ENCODE peak calls at places on chromosomes 12 and 14, in eight cellular contexts. One of them, this sample, is unnamed. For H3K36me3, the result is how much of the 10 kb centered on the place peaks cover.

GRCh38 chr12:2988494-2988893 is 29.3 kb downstream of the TEAD4 start:
- DNase-seq in lower lobe of right lung: no peak
- DNase-seq in Panc1: no peak
- DNase-seq in bronchial epithelial cell: no peak
- DNase-seq in stomach: no peak
- DNase-seq in neural progenitor cell: no peak
- DNase-seq in spleen: no peak
- DNase-seq in aorta: no peak
- DNase-seq in this sample: no peak

GRCh38 chr14:60287452-60287851 is 38.4 kb downstream of the PPM1A start:
- DNase-seq in lower lobe of right lung: no peak
- DNase-seq in Panc1: no peak
- DNase-seq in bronchial epithelial cell: no peak
- DNase-seq in stomach: no peak
- DNase-seq in neural progenitor cell: no peak
- DNase-seq in spleen: no peak
- DNase-seq in aorta: no peak
- DNase-seq in this sample: no peak

GRCh38 chr12:117119592-117120198 is 20.5 kb upstream of the TESC start:
- DNase-seq in lower lobe of right lung: no peak
- DNase-seq in Panc1: peak
- DNase-seq in bronchial epithelial cell: no peak
- DNase-seq in stomach: no peak
- DNase-seq in neural progenitor cell: peak
- DNase-seq in spleen: no peak
- DNase-seq in aorta: no peak
- DNase-seq in this sample: no peak

GRCh38 chr12:40105265-40105514 is 691 bp downstream of the SLC2A13 start:
- DNase-seq in lower lobe of right lung: peak
- DNase-seq in Panc1: no peak
- DNase-seq in bronchial epithelial cell: peak
- DNase-seq in stomach: no peak
- DNase-seq in neural progenitor cell: no peak
- DNase-seq in spleen: peak
- DNase-seq in aorta: peak
- DNase-seq in this sample: peak

GRCh38 chr12:18454330-18454729 is 193.0 kb downstream of the PIK3C2G start:
- DNase-seq in lower lobe of right lung: no peak
- DNase-seq in Panc1: no peak
- DNase-seq in bronchial epithelial cell: no peak
- DNase-seq in stomach: no peak
- DNase-seq in neural progenitor cell: peak
- DNase-seq in spleen: no peak
- DNase-seq in aorta: no peak
- DNase-seq in this sample: no peak

GRCh38 chr14:37116933-37117844 is 55.2 kb downstream of the SLC25A21 start:
- DNase-seq in lower lobe of right lung: no peak
- DNase-seq in Panc1: peak
- DNase-seq in bronchial epithelial cell: peak
- DNase-seq in stomach: no peak
- DNase-seq in neural progenitor cell: no peak
- DNase-seq in spleen: no peak
- DNase-seq in aorta: no peak
- DNase-seq in this sample: no peak

GRCh38 chr12:69688021-69688420 is 11.1 kb downstream of the BEST3 start:
- DNase-seq in lower lobe of right lung: no peak
- DNase-seq in Panc1: peak
- DNase-seq in bronchial epithelial cell: peak
- DNase-seq in stomach: no peak
- DNase-seq in neural progenitor cell: peak
- DNase-seq in spleen: no peak
- DNase-seq in aorta: no peak
- DNase-seq in this sample: no peak

GRCh38 chr14:28761438-28762289 is 4.9 kb upstream of the FOXG1 start:
- DNase-seq in lower lobe of right lung: peak
- DNase-seq in Panc1: no peak
- DNase-seq in bronchial epithelial cell: no peak
- DNase-seq in stomach: no peak
- DNase-seq in neural progenitor cell: peak
- DNase-seq in spleen: no peak
- DNase-seq in aorta: no peak
- DNase-seq in this sample: no peak

GRCh38 chr12:49296034-49296835 is 1.3 kb downstream of the PRPH start:
- DNase-seq in lower lobe of right lung: peak
- DNase-seq in Panc1: no peak
- DNase-seq in bronchial epithelial cell: peak
- DNase-seq in stomach: peak
- DNase-seq in neural progenitor cell: peak
- DNase-seq in spleen: peak
- DNase-seq in aorta: no peak
- DNase-seq in this sample: no peak

GRCh38 chr12:117850048-117850447 is 118.7 kb downstream of the KSR2 start:
- DNase-seq in lower lobe of right lung: no peak
- DNase-seq in Panc1: no peak
- DNase-seq in bronchial epithelial cell: peak
- DNase-seq in stomach: no peak
- DNase-seq in neural progenitor cell: peak
- DNase-seq in spleen: no peak
- DNase-seq in aorta: no peak
- DNase-seq in this sample: no peak

GRCh38 chr14:88129306-88130056 is 124.5 kb downstream of the GPR65 start:
- DNase-seq in lower lobe of right lung: no peak
- DNase-seq in Panc1: no peak
- DNase-seq in bronchial epithelial cell: peak
- DNase-seq in stomach: no peak
- DNase-seq in neural progenitor cell: no peak
- DNase-seq in spleen: no peak
- DNase-seq in aorta: no peak
- DNase-seq in this sample: no peak

GRCh38 chr14:64502476-64503183 is 1.0 kb downstream of the ZBTB25 start:
- DNase-seq in lower lobe of right lung: no peak
- DNase-seq in Panc1: no peak
- DNase-seq in bronchial epithelial cell: peak
- DNase-seq in stomach: peak
- DNase-seq in neural progenitor cell: peak
- DNase-seq in spleen: peak
- DNase-seq in aorta: no peak
- DNase-seq in this sample: no peak

GRCh38 chr12:27333311-27334009 is 824 bp downstream of the BMAL2 start:
- DNase-seq in lower lobe of right lung: peak
- DNase-seq in Panc1: no peak
- DNase-seq in bronchial epithelial cell: peak
- DNase-seq in stomach: peak
- DNase-seq in neural progenitor cell: peak
- DNase-seq in spleen: peak
- DNase-seq in aorta: peak
- DNase-seq in this sample: peak

GRCh38 chr12:46382425-46382973 is 9.9 kb upstream of the SLC38A2 start:
- DNase-seq in lower lobe of right lung: no peak
- DNase-seq in Panc1: no peak
- DNase-seq in bronchial epithelial cell: no peak
- DNase-seq in stomach: no peak
- DNase-seq in neural progenitor cell: no peak
- DNase-seq in spleen: no peak
- DNase-seq in aorta: peak
- DNase-seq in this sample: no peak

GRCh38 chr12:6758511-6758910 is 5.6 kb upstream of the MLF2 start:
- DNase-seq in lower lobe of right lung: no peak
- DNase-seq in Panc1: no peak
- DNase-seq in bronchial epithelial cell: no peak
- DNase-seq in stomach: no peak
- DNase-seq in neural progenitor cell: peak
- DNase-seq in spleen: no peak
- DNase-seq in aorta: no peak
- DNase-seq in this sample: no peak

GRCh38 chr12:95633671-95634465 is 82.6 kb upstream of the USP44 start:
- DNase-seq in lower lobe of right lung: no peak
- DNase-seq in Panc1: no peak
- DNase-seq in bronchial epithelial cell: peak
- DNase-seq in stomach: no peak
- DNase-seq in neural progenitor cell: no peak
- DNase-seq in spleen: no peak
- DNase-seq in aorta: no peak
- DNase-seq in this sample: no peak

GRCh38 chr12:82279597-82279996 is 78.6 kb downstream of the CCDC59 start:
- DNase-seq in lower lobe of right lung: no peak
- DNase-seq in Panc1: no peak
- DNase-seq in bronchial epithelial cell: no peak
- DNase-seq in stomach: no peak
- DNase-seq in neural progenitor cell: no peak
- DNase-seq in spleen: no peak
- DNase-seq in aorta: no peak
- DNase-seq in this sample: no peak

GRCh38 chr12:29782821-29783772 is 645 bp downstream of the TMTC1 start:
- DNase-seq in lower lobe of right lung: peak
- DNase-seq in Panc1: no peak
- DNase-seq in bronchial epithelial cell: no peak
- DNase-seq in stomach: peak
- DNase-seq in neural progenitor cell: peak
- DNase-seq in spleen: peak
- DNase-seq in aorta: peak
- DNase-seq in this sample: peak

GRCh38 chr12:92696240-92696639 is 6.5 kb upstream of the PLEKHG7 start:
- DNase-seq in lower lobe of right lung: peak
- DNase-seq in Panc1: no peak
- DNase-seq in bronchial epithelial cell: no peak
- DNase-seq in stomach: no peak
- DNase-seq in neural progenitor cell: no peak
- DNase-seq in spleen: no peak
- DNase-seq in aorta: peak
- DNase-seq in this sample: peak

GRCh38 chr14:93720981-93721483 is 67.3 kb downstream of the PRIMA1 start:
- DNase-seq in lower lobe of right lung: no peak
- DNase-seq in Panc1: no peak
- DNase-seq in bronchial epithelial cell: no peak
- DNase-seq in stomach: no peak
- DNase-seq in neural progenitor cell: no peak
- DNase-seq in spleen: peak
- DNase-seq in aorta: no peak
- DNase-seq in this sample: peak

GRCh38 chr14:40119765-40120164 is 687.5 kb upstream of the FBXO33 start:
- DNase-seq in lower lobe of right lung: no peak
- DNase-seq in Panc1: no peak
- DNase-seq in bronchial epithelial cell: no peak
- DNase-seq in stomach: no peak
- DNase-seq in neural progenitor cell: no peak
- DNase-seq in spleen: no peak
- DNase-seq in aorta: no peak
- DNase-seq in this sample: no peak

GRCh38 chr12:65965358-65965757 is 141.1 kb downstream of the HMGA2 start:
- DNase-seq in lower lobe of right lung: no peak
- DNase-seq in Panc1: no peak
- DNase-seq in bronchial epithelial cell: no peak
- DNase-seq in stomach: no peak
- DNase-seq in neural progenitor cell: no peak
- DNase-seq in spleen: no peak
- DNase-seq in aorta: no peak
- DNase-seq in this sample: no peak

GRCh38 chr14:68631058-68631690 is 161.7 kb downstream of the ZFP36L1 start:
- DNase-seq in lower lobe of right lung: no peak
- DNase-seq in Panc1: no peak
- DNase-seq in bronchial epithelial cell: no peak
- DNase-seq in stomach: no peak
- DNase-seq in neural progenitor cell: no peak
- DNase-seq in spleen: no peak
- DNase-seq in aorta: no peak
- DNase-seq in this sample: no peak

GRCh38 chr12:47798481-47798948 is 21.2 kb downstream of the HDAC7 start:
- DNase-seq in lower lobe of right lung: no peak
- DNase-seq in Panc1: no peak
- DNase-seq in bronchial epithelial cell: no peak
- DNase-seq in stomach: no peak
- DNase-seq in neural progenitor cell: no peak
- DNase-seq in spleen: no peak
- DNase-seq in aorta: no peak
- DNase-seq in this sample: no peak
- H3K36me3 ChIP-seq in lower lobe of right lung: half or more
- H3K36me3 ChIP-seq in Panc1: under half
- H3K36me3 ChIP-seq in bronchial epithelial cell: under half
- H3K36me3 ChIP-seq in stomach: half or more
- H3K36me3 ChIP-seq in neural progenitor cell: under half
- H3K36me3 ChIP-seq in spleen: under half
- H3K36me3 ChIP-seq in aorta: under half
- H3K36me3 ChIP-seq in this sample: half or more

GRCh38 chr12:90234455-90234854 is 525.8 kb upstream of the ATP2B1 start:
- DNase-seq in lower lobe of right lung: no peak
- DNase-seq in Panc1: no peak
- DNase-seq in bronchial epithelial cell: peak
- DNase-seq in stomach: no peak
- DNase-seq in neural progenitor cell: no peak
- DNase-seq in spleen: no peak
- DNase-seq in aorta: no peak
- DNase-seq in this sample: no peak
- H3K36me3 ChIP-seq in lower lobe of right lung: under half
- H3K36me3 ChIP-seq in Panc1: under half
- H3K36me3 ChIP-seq in bronchial epithelial cell: under half
- H3K36me3 ChIP-seq in stomach: under half
- H3K36me3 ChIP-seq in neural progenitor cell: under half
- H3K36me3 ChIP-seq in spleen: under half
- H3K36me3 ChIP-seq in aorta: under half
- H3K36me3 ChIP-seq in this sample: under half

GRCh38 chr12:121820056-121820455 is 16.2 kb downstream of the SETD1B start:
- DNase-seq in lower lobe of right lung: no peak
- DNase-seq in Panc1: no peak
- DNase-seq in bronchial epithelial cell: no peak
- DNase-seq in stomach: no peak
- DNase-seq in neural progenitor cell: no peak
- DNase-seq in spleen: no peak
- DNase-seq in aorta: no peak
- DNase-seq in this sample: no peak

GRCh38 chr12:121815221-121815620 is 11.4 kb downstream of the SETD1B start:
- DNase-seq in lower lobe of right lung: no peak
- DNase-seq in Panc1: no peak
- DNase-seq in bronchial epithelial cell: no peak
- DNase-seq in stomach: no peak
- DNase-seq in neural progenitor cell: no peak
- DNase-seq in spleen: no peak
- DNase-seq in aorta: no peak
- DNase-seq in this sample: no peak

GRCh38 chr12:121819212-121819949 is 15.6 kb downstream of the SETD1B start:
- DNase-seq in lower lobe of right lung: no peak
- DNase-seq in Panc1: no peak
- DNase-seq in bronchial epithelial cell: no peak
- DNase-seq in stomach: no peak
- DNase-seq in neural progenitor cell: no peak
- DNase-seq in spleen: no peak
- DNase-seq in aorta: no peak
- DNase-seq in this sample: no peak

GRCh38 chr12:121816925-121817647 is 13.3 kb downstream of the SETD1B start:
- DNase-seq in lower lobe of right lung: no peak
- DNase-seq in Panc1: no peak
- DNase-seq in bronchial epithelial cell: no peak
- DNase-seq in stomach: no peak
- DNase-seq in neural progenitor cell: no peak
- DNase-seq in spleen: no peak
- DNase-seq in aorta: no peak
- DNase-seq in this sample: no peak

GRCh38 chr12:121817648-121818043 is 13.8 kb downstream of the SETD1B start:
- DNase-seq in lower lobe of right lung: no peak
- DNase-seq in Panc1: no peak
- DNase-seq in bronchial epithelial cell: no peak
- DNase-seq in stomach: no peak
- DNase-seq in neural progenitor cell: no peak
- DNase-seq in spleen: no peak
- DNase-seq in aorta: no peak
- DNase-seq in this sample: no peak
- H3K36me3 ChIP-seq in lower lobe of right lung: half or more
- H3K36me3 ChIP-seq in Panc1: under half
- H3K36me3 ChIP-seq in bronchial epithelial cell: under half
- H3K36me3 ChIP-seq in stomach: half or more
- H3K36me3 ChIP-seq in neural progenitor cell: under half
- H3K36me3 ChIP-seq in spleen: under half
- H3K36me3 ChIP-seq in aorta: under half
- H3K36me3 ChIP-seq in this sample: half or more

GRCh38 chr12:98727196-98727595 is 82.1 kb downstream of the APAF1 start:
- DNase-seq in lower lobe of right lung: no peak
- DNase-seq in Panc1: no peak
- DNase-seq in bronchial epithelial cell: no peak
- DNase-seq in stomach: no peak
- DNase-seq in neural progenitor cell: no peak
- DNase-seq in spleen: no peak
- DNase-seq in aorta: no peak
- DNase-seq in this sample: no peak
- H3K36me3 ChIP-seq in lower lobe of right lung: half or more
- H3K36me3 ChIP-seq in Panc1: under half
- H3K36me3 ChIP-seq in bronchial epithelial cell: under half
- H3K36me3 ChIP-seq in stomach: half or more
- H3K36me3 ChIP-seq in neural progenitor cell: under half
- H3K36me3 ChIP-seq in spleen: under half
- H3K36me3 ChIP-seq in aorta: under half
- H3K36me3 ChIP-seq in this sample: half or more

This sample was measured in tibial artery.